ENCODE peak calls at places on chromosomes 1 and 21, in six cellular contexts. B is fibroblast of lung, Y is neural progenitor cell, I is mesenchymal stem cell, F is astrocyte, W is endothelial cell of umbilical vein. P is an unnamed sample.

GRCh38 chr1:50893466-50893865 is 66.6 kb downstream of the FAF1 start:
- DNase-seq in B (no peak), Y (no peak), I (no peak), F (no peak), W (no peak), P (no peak)

GRCh38 chr1:57447551-57447950 is 23.7 kb upstream of the DAB1 start:
- DNase-seq in B (no peak), Y (no peak), I (no peak), F (no peak), W (no peak), P (no peak)

GRCh38 chr1:201450721-201451291 is 18.2 kb downstream of the PHLDA3 start:
- DNase-seq in B (peak; percentile 92), Y (peak; percentile 40), I (peak; percentile 84), F (peak; percentile 83), W (peak; percentile 57), P (peak; percentile 74)

GRCh38 chr1:44227211-44227610 is 13.9 kb downstream of the DMAP1 start:
- DNase-seq in B (no peak), Y (no peak), I (no peak), F (no peak), W (no peak), P (no peak)

GRCh38 chr21:35043549-35043948 is 5.6 kb downstream of the RUNX1 start:
- DNase-seq in B (no peak), Y (no peak), I (no peak), F (no peak), W (no peak), P (no peak)

GRCh38 chr1:26705788-26706237 is 10.0 kb downstream of the ARID1A start:
- DNase-seq in B (peak; percentile 95), Y (no peak), I (peak; percentile 48), F (peak; percentile 94), W (peak; percentile 59), P (no peak)

GRCh38 chr21:45859762-45860357 is 121.7 kb upstream of the COL6A1 start:
- DNase-seq in B (no peak), Y (no peak), I (no peak), F (no peak), W (no peak), P (no peak)

GRCh38 chr21:26124896-26125295 is 45.7 kb downstream of the APP start:
- DNase-seq in B (no peak), Y (no peak), I (no peak), F (no peak), W (no peak), P (no peak)

GRCh38 chr1:229027622-229028182 is 243.2 kb upstream of the RAB4A start:
- DNase-seq in B (no peak), Y (peak; percentile 94), I (peak; percentile 84), F (no peak), W (peak; percentile 75), P (peak; percentile 59)

GRCh38 chr1:101264699-101265098 is 27.9 kb downstream of the S1PR1 start:
- DNase-seq in B (no peak), Y (no peak), I (no peak), F (no peak), W (peak; percentile 73), P (no peak)

GRCh38 chr1:23370744-23371710 is 1.4 kb upstream of the ZNF436 start:
- DNase-seq in B (peak; percentile 62), Y (peak; percentile 97), I (peak; percentile 38), F (no peak), W (peak; percentile 82), P (peak; percentile 57)

GRCh38 chr1:213661346-213661745 is 326.4 kb upstream of the PROX1 start:
- DNase-seq in B (no peak), Y (no peak), I (no peak), F (no peak), W (no peak), P (no peak)

GRCh38 chr1:96579639-96580038 is 141.9 kb upstream of the PTBP2 start:
- DNase-seq in B (peak; percentile 2), Y (no peak), I (no peak), F (no peak), W (no peak), P (no peak)

GRCh38 chr21:37917612-37918011 is 1.4 kb upstream of the KCNJ6 start:
- DNase-seq in B (peak; percentile 42), Y (no peak), I (peak; percentile 69), F (peak; percentile 31), W (no peak), P (no peak)

GRCh38 chr1:184463680-184464079 is 76.9 kb downstream of the C1orf21 start:
- DNase-seq in B (no peak), Y (no peak), I (no peak), F (no peak), W (no peak), P (no peak)

GRCh38 chr1:183841950-183842816 is 37.3 kb downstream of the RGL1 start:
- DNase-seq in B (peak; percentile 98), Y (no peak), I (peak; percentile 99), F (peak; percentile 97), W (peak; percentile 80), P (peak; percentile 74)

GRCh38 chr1:205533729-205534443 is 29.4 kb downstream of the CDK18 start:
- DNase-seq in B (no peak), Y (peak; percentile 22), I (no peak), F (no peak), W (no peak), P (no peak)

GRCh38 chr21:25934771-25935224 is 200.0 kb downstream of the GABPA start:
- DNase-seq in B (peak; percentile 98), Y (no peak), I (peak; percentile 98), F (peak; percentile 98), W (peak; percentile 97), P (peak; percentile 27)

GRCh38 chr21:43188712-43189151 is 19.9 kb downstream of the CRYAA start:
- DNase-seq in B (no peak), Y (no peak), I (no peak), F (no peak), W (no peak), P (no peak)

GRCh38 chr1:195530961-195531360 is 1077.3 kb downstream of the KCNT2 start:
- DNase-seq in B (peak; percentile 81), Y (no peak), I (no peak), F (peak; percentile 79), W (no peak), P (no peak)

GRCh38 chr1:1080122-1080753 is 6.1 kb upstream of the RNF223 start:
- DNase-seq in B (peak; percentile 33), Y (peak; percentile 81), I (peak; percentile 62), F (no peak), W (peak; percentile 34), P (peak; percentile 75)

GRCh38 chr1:59699227-59699847 is 115.4 kb upstream of the HOOK1 start:
- DNase-seq in B (peak; percentile 25), Y (peak; percentile 51), I (peak; percentile 61), F (no peak), W (peak; percentile 62), P (peak; percentile 64)

GRCh38 chr21:41899431-41900202 is 20.5 kb upstream of the PRDM15 start:
- DNase-seq in B (no peak), Y (no peak), I (no peak), F (no peak), W (no peak), P (no peak)

GRCh38 chr1:210231846-210232523 is 611 bp upstream of the SERTAD4 start:
- DNase-seq in B (peak; percentile 66), Y (no peak), I (peak; percentile 52), F (peak; percentile 35), W (no peak), P (peak; percentile 46)

GRCh38 chr21:27743971-27744564 is 777.2 kb upstream of the ADAMTS5 start:
- DNase-seq in B (no peak), Y (no peak), I (no peak), F (no peak), W (no peak), P (no peak)

GRCh38 chr1:181791721-181792120 is 269.8 kb downstream of the ZNF648 start:
- DNase-seq in B (no peak), Y (no peak), I (no peak), F (no peak), W (no peak), P (no peak)

GRCh38 chr1:235239821-235240220 is 78.8 kb upstream of the RBM34 start:
- DNase-seq in B (peak; percentile 8), Y (no peak), I (no peak), F (no peak), W (no peak), P (no peak)

GRCh38 chr1:28209700-28210099 is 23.1 kb downstream of the DNAJC8 start:
- DNase-seq in B (no peak), Y (no peak), I (no peak), F (no peak), W (no peak), P (no peak)

GRCh38 chr1:189269011-189269410 is 1208.7 kb downstream of the BRINP3 start:
- DNase-seq in B (peak; percentile 37), Y (peak; percentile 60), I (no peak), F (peak; percentile 26), W (no peak), P (no peak)

GRCh38 chr1:230867903-230868735 is at the start of gene C1orf198:
- DNase-seq in B (no peak), Y (peak; percentile 87), I (peak; percentile 61), F (no peak), W (peak; percentile 60), P (peak; percentile 89)

GRCh38 chr1:2322065-2322571 is 69.2 kb downstream of the MORN1 start:
- DNase-seq in B (peak; percentile 92), Y (peak; percentile 89), I (peak; percentile 97), F (peak; percentile 87), W (peak; percentile 88), P (peak; percentile 93)

GRCh38 chr1:119047040-119047438 is 58.9 kb upstream of the TBX15 start:
- DNase-seq in B (peak; percentile 77), Y (no peak), I (peak; percentile 33), F (peak; percentile 72), W (no peak), P (no peak)
- H2AFZ ChIP-seq in B (peak overlapping the region; percentile 39), Y (no peak overlapping the region), I (no peak overlapping the region), F (no peak overlapping the region), W (no peak overlapping the region), P (no peak overlapping the region)

GRCh38 chr1:42035205-42035829 is 116.6 kb upstream of the HIVEP3 start:
- DNase-seq in B (peak; percentile 56), Y (peak; percentile 91), I (peak; percentile 62), F (peak; percentile 37), W (peak; percentile 62), P (peak; percentile 90)
- H2AFZ ChIP-seq in B (peak overlapping the region; percentile 54), Y (peak overlapping the region; percentile 99), I (peak overlapping the region; percentile 95), F (peak overlapping the region; percentile 88), W (peak overlapping the region; percentile 99), P (peak overlapping the region; percentile 98)

DNA sequence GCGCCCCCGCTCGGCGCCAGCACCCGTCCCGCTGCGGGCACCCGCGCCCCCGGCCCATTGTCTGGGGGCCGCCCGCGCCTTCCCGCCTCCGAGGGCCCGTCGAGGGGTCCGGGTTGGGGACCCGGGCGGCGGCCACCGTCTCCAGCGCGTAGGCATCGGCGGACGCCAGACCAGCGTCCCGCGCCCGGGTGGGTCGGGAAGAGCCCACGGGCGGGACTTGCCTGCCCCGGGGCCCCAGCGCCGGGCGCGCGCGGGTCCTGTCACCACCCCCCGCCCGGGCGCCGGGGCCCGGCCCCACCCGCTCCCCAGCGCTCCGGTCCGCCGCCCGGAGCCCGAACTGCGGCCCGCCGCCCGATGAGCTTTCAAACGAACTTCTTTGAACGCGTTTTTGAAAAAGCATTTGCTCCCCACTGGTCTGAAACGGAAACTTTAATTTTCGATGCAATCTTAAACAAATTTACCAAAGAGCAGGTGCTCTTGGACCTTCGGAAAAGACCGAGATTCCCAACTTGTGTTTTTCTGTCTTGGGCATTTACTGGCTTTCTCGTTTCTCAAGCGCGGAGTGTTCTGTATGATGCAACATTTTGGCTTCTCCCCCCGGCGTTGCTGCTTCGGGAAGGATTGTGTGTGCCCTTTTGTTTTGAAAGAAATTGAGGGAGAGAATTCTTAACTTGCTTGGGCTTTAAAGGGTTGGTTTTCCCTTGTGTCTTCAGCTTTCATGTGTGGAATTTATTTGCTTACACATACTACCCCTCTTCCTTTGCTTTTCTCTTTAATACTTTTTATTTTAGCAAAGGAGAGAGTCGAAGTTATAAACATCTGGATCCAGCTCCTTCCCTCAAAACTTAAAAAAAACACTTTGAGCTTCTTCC is 700 bp downstream of the CLIC4 start:
- DNase-seq in B (peak; percentile 63), Y (peak; percentile 63), I (peak; percentile 88), F (peak; percentile 62), W (peak; percentile 66), P (peak; percentile 71)
- H2AFZ ChIP-seq in B (no peak overlapping the region), Y (no peak overlapping the region), I (no peak overlapping the region), F (no peak overlapping the region), W (no peak overlapping the region), P (peak overlapping the region; percentile 52)

GRCh38 chr1:55143686-55144085 is 71.5 kb downstream of the USP24 start:
- DNase-seq in B (no peak), Y (peak; percentile 51), I (no peak), F (no peak), W (no peak), P (peak; percentile 20)
- H2AFZ ChIP-seq in B (no peak overlapping the region), Y (no peak overlapping the region), I (no peak overlapping the region), F (no peak overlapping the region), W (no peak overlapping the region), P (no peak overlapping the region)